ENCODE peak calls at places on chromosomes 12 and 14, in five cellular contexts. One of them, this sample, is unnamed.

GRCh38 chr12:92608418-92609091 is 94.2 kb upstream of the PLEKHG7 start:
- DNase-seq in neural crest cell: no peak
- DNase-seq in fibroblast of the aortic adventitia: peak; percentile 68
- DNase-seq in omental fat pad: no peak
- DNase-seq in HFFc6: peak; percentile 57
- DNase-seq in this sample: no peak

GRCh38 chr14:73369433-73369832 is 88.9 kb downstream of the NUMB start:
- DNase-seq in neural crest cell: no peak
- DNase-seq in fibroblast of the aortic adventitia: no peak
- DNase-seq in omental fat pad: no peak
- DNase-seq in HFFc6: no peak
- DNase-seq in this sample: no peak

GRCh38 chr12:124645530-124646244 is 78.3 kb upstream of the NCOR2 start:
- DNase-seq in neural crest cell: no peak
- DNase-seq in fibroblast of the aortic adventitia: no peak
- DNase-seq in omental fat pad: no peak
- DNase-seq in HFFc6: no peak
- DNase-seq in this sample: no peak

GRCh38 chr12:43277630-43278267 is 274.3 kb downstream of the ADAMTS20 start:
- DNase-seq in neural crest cell: no peak
- DNase-seq in fibroblast of the aortic adventitia: peak; percentile 56
- DNase-seq in omental fat pad: no peak
- DNase-seq in HFFc6: no peak
- DNase-seq in this sample: no peak

GRCh38 chr14:89616425-89617141 is 199.6 kb upstream of the FOXN3 start:
- DNase-seq in neural crest cell: no peak
- DNase-seq in fibroblast of the aortic adventitia: peak; percentile 16
- DNase-seq in omental fat pad: no peak
- DNase-seq in HFFc6: peak; percentile 29
- DNase-seq in this sample: peak; percentile 32

GRCh38 chr12:115572440-115572839 is 705.1 kb downstream of the MED13L start:
- DNase-seq in neural crest cell: no peak
- DNase-seq in fibroblast of the aortic adventitia: peak; percentile 31
- DNase-seq in omental fat pad: no peak
- DNase-seq in HFFc6: no peak
- DNase-seq in this sample: no peak

GRCh38 chr14:28765169-28765906 is 1.2 kb upstream of the FOXG1 start:
- DNase-seq in neural crest cell: no peak
- DNase-seq in fibroblast of the aortic adventitia: no peak
- DNase-seq in omental fat pad: no peak
- DNase-seq in HFFc6: no peak
- DNase-seq in this sample: no peak

GRCh38 chr14:34340226-34340625 is 121.8 kb downstream of the SPTSSA start:
- DNase-seq in neural crest cell: no peak
- DNase-seq in fibroblast of the aortic adventitia: peak; percentile 22
- DNase-seq in omental fat pad: no peak
- DNase-seq in HFFc6: peak; percentile 59
- DNase-seq in this sample: peak; percentile 94

GRCh38 chr14:52888839-52889838 is 61.7 kb downstream of the FERMT2 start:
- DNase-seq in neural crest cell: no peak
- DNase-seq in fibroblast of the aortic adventitia: no peak
- DNase-seq in omental fat pad: no peak
- DNase-seq in HFFc6: no peak
- DNase-seq in this sample: no peak

GRCh38 chr12:120468846-120469449 is 600 bp downstream of the SRSF9 start:
- DNase-seq in neural crest cell: peak; percentile 13
- DNase-seq in fibroblast of the aortic adventitia: no peak
- DNase-seq in omental fat pad: peak; percentile 25
- DNase-seq in HFFc6: peak; percentile 16
- DNase-seq in this sample: no peak
- TF ChIP-seq CTCF in neural crest cell: no peak
- TF ChIP-seq CTCF in fibroblast of the aortic adventitia: no peak
- TF ChIP-seq CTCF in omental fat pad: no peak
- TF ChIP-seq CTCF in HFFc6: no peak
- TF ChIP-seq CTCF in this sample: no peak

DNA sequence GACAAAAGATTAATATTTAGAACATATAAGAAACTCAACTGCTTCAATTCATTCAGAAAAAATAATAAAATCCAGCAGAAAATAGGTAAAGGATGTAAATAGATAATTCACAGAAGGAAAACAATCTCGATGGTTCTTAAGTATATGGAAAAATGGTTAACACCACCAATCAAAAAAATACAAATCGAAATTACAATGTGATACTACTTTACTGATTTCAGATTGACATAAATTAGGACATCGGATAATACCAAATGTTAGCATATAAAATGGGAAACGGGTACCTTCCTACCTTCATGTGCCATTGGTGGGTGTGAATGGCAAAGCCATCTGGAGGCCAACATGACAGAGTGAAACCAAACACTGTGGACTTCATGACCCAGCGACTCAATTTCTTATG is 1.6 kb upstream of the PPP4R4 start:
- DNase-seq in neural crest cell: no peak
- DNase-seq in fibroblast of the aortic adventitia: no peak
- DNase-seq in omental fat pad: no peak
- DNase-seq in HFFc6: no peak
- DNase-seq in this sample: no peak
- TF ChIP-seq CTCF in neural crest cell: no peak
- TF ChIP-seq CTCF in fibroblast of the aortic adventitia: no peak
- TF ChIP-seq CTCF in omental fat pad: no peak
- TF ChIP-seq CTCF in HFFc6: no peak
- TF ChIP-seq CTCF in this sample: no peak

GRCh38 chr12:57766464-57767311 is at the start of gene CYP27B1:
- DNase-seq in neural crest cell: no peak
- DNase-seq in fibroblast of the aortic adventitia: peak; percentile 16
- DNase-seq in omental fat pad: no peak
- DNase-seq in HFFc6: no peak
- DNase-seq in this sample: no peak
- TF ChIP-seq CTCF in neural crest cell: no peak
- TF ChIP-seq CTCF in fibroblast of the aortic adventitia: no peak
- TF ChIP-seq CTCF in omental fat pad: no peak
- TF ChIP-seq CTCF in HFFc6: no peak
- TF ChIP-seq CTCF in this sample: no peak

GRCh38 chr14:92510972-92511371 is 2.6 kb upstream of the RIN3 start:
- DNase-seq in neural crest cell: no peak
- DNase-seq in fibroblast of the aortic adventitia: no peak
- DNase-seq in omental fat pad: no peak
- DNase-seq in HFFc6: no peak
- DNase-seq in this sample: no peak
- TF ChIP-seq CTCF in neural crest cell: no peak
- TF ChIP-seq CTCF in fibroblast of the aortic adventitia: no peak
- TF ChIP-seq CTCF in omental fat pad: no peak
- TF ChIP-seq CTCF in HFFc6: peak; percentile 32
- TF ChIP-seq CTCF in this sample: no peak

GRCh38 chr14:101313268-101313667 is 248.0 kb upstream of the DIO3 start:
- DNase-seq in neural crest cell: no peak
- DNase-seq in fibroblast of the aortic adventitia: no peak
- DNase-seq in omental fat pad: no peak
- DNase-seq in HFFc6: no peak
- DNase-seq in this sample: no peak
- TF ChIP-seq CTCF in neural crest cell: no peak
- TF ChIP-seq CTCF in fibroblast of the aortic adventitia: no peak
- TF ChIP-seq CTCF in omental fat pad: no peak
- TF ChIP-seq CTCF in HFFc6: no peak
- TF ChIP-seq CTCF in this sample: no peak

GRCh38 chr14:95697764-95698163 is 11.5 kb downstream of the TCL1B start:
- DNase-seq in neural crest cell: no peak
- DNase-seq in fibroblast of the aortic adventitia: no peak
- DNase-seq in omental fat pad: no peak
- DNase-seq in HFFc6: no peak
- DNase-seq in this sample: no peak
- TF ChIP-seq CTCF in neural crest cell: no peak
- TF ChIP-seq CTCF in fibroblast of the aortic adventitia: no peak
- TF ChIP-seq CTCF in omental fat pad: no peak
- TF ChIP-seq CTCF in HFFc6: no peak
- TF ChIP-seq CTCF in this sample: no peak

This sample was measured in astrocyte of the cerebellum.